ENCODE peak calls at places on chromosomes 1 and 21, in nine cellular contexts. I is A549, M is pancreas, D is WTC11, V is foreskin fibroblast, P is hepatocyte, C is Calu3, Z is GM12865, Y is endothelial cell of umbilical vein. B is an unnamed sample.

GRCh38 chr21:27158967-27159366 is 192.1 kb upstream of the ADAMTS5 start:
- DNase-seq in V (no peak), Z (no peak), P (no peak), D (no peak), I (no peak), C (no peak), M (no peak), Y (no peak), B (no peak)

GRCh38 chr1:76281306-76281705 is 206.8 kb downstream of the ST6GALNAC3 start:
- DNase-seq in Z (no peak), P (no peak), M (no peak), I (no peak), Y (no peak), C (no peak), D (no peak), V (no peak), B (no peak)

GRCh38 chr1:22613951-22614350 is 22.5 kb upstream of the C1QA start:
- DNase-seq in C (no peak), M (no peak), Y (no peak), I (no peak), V (no peak), P (no peak), D (no peak), Z (no peak), B (no peak)

GRCh38 chr1:36751525-36751924 is 268.8 kb upstream of the CSF3R start:
- DNase-seq in P (no peak), M (no peak), V (no peak), Y (no peak), I (peak), Z (no peak), D (no peak), C (no peak), B (no peak)

GRCh38 chr21:37765501-37765900 is 150.8 kb downstream of the KCNJ6 start:
- DNase-seq in M (no peak), P (no peak), Y (no peak), I (no peak), Z (no peak), D (no peak), C (no peak), V (no peak), B (no peak)

GRCh38 chr1:3978196-3978927 is 78.3 kb upstream of the C1orf174 start:
- DNase-seq in M (no peak), I (no peak), D (no peak), P (no peak), Y (no peak), V (no peak), Z (no peak), C (no peak), B (no peak)

GRCh38 chr1:11157867-11158266 is 31.3 kb upstream of the ANGPTL7 start:
- DNase-seq in V (peak), M (no peak), Y (no peak), I (no peak), P (no peak), Z (no peak), D (no peak), C (no peak), B (peak)

GRCh38 chr1:195733408-195733807 is 874.8 kb downstream of the KCNT2 start:
- DNase-seq in C (no peak), M (no peak), V (no peak), P (no peak), Y (no peak), D (no peak), I (no peak), Z (no peak), B (no peak)

GRCh38 chr1:243487036-243487648 is 231.3 kb downstream of the SDCCAG8 start:
- DNase-seq in C (no peak), M (no peak), Z (no peak), V (no peak), I (no peak), Y (no peak), D (no peak), P (no peak), B (no peak)

GRCh38 chr1:228336308-228337030 is 70.2 kb downstream of the TRIM11 start:
- DNase-seq in Y (no peak), V (no peak), I (no peak), M (peak), P (no peak), D (no peak), C (no peak), Z (no peak), B (peak)

GRCh38 chr1:6700853-6701436 is 671 bp downstream of the DNAJC11 start:
- DNase-seq in Y (no peak), P (no peak), V (no peak), M (no peak), I (no peak), Z (no peak), C (no peak), D (no peak), B (no peak)

GRCh38 chr1:201552941-201553341 is 14.0 kb downstream of the NAV1 start:
- DNase-seq in P (no peak), I (no peak), D (no peak), M (no peak), Z (no peak), V (peak), C (no peak), Y (no peak), B (no peak)

GRCh38 chr1:67862685-67863084 is 29.4 kb upstream of the GNG12 start:
- DNase-seq in Y (no peak), Z (no peak), C (no peak), P (no peak), D (no peak), M (no peak), I (no peak), V (no peak), B (no peak)

GRCh38 chr1:147585640-147586383 is 44.5 kb downstream of the BCL9 start:
- DNase-seq in Z (no peak), I (no peak), V (no peak), M (no peak), Y (no peak), D (no peak), C (no peak), P (peak), B (no peak)

GRCh38 chr1:168509204-168509603 is 34.6 kb downstream of the XCL2 start:
- DNase-seq in D (no peak), C (no peak), P (no peak), M (no peak), Y (no peak), V (no peak), Z (no peak), I (no peak), B (no peak)

GRCh38 chr1:178620584-178621475 is 104.2 kb upstream of the RALGPS2 start:
- DNase-seq in P (no peak), Y (no peak), V (no peak), Z (no peak), I (no peak), D (no peak), M (no peak), C (no peak), B (peak)

GRCh38 chr1:89069955-89070354 is 4.9 kb upstream of the GBP1 start:
- DNase-seq in D (no peak), P (no peak), C (no peak), V (no peak), Z (no peak), Y (no peak), I (no peak), M (no peak), B (no peak)

GRCh38 chr1:226736908-226737818 is 1.9 kb downstream of the ITPKB start:
- DNase-seq in P (peak), Y (peak), V (peak), Z (peak), D (peak), C (no peak), I (no peak), M (peak), B (peak)

GRCh38 chr1:114135806-114136205 is 17.9 kb downstream of the SYT6 start:
- DNase-seq in Y (no peak), V (no peak), Z (no peak), P (no peak), D (no peak), I (no peak), C (no peak), M (no peak), B (no peak)

GRCh38 chr1:33007190-33008050 is 29.3 kb downstream of the AK2 start:
- DNase-seq in C (peak), M (no peak), Y (peak), I (peak), Z (peak), V (peak), D (no peak), P (peak), B (no peak)

GRCh38 chr1:54934869-54935268 is 45.6 kb upstream of the TMEM61 start:
- DNase-seq in I (no peak), Y (peak), P (peak), Z (no peak), C (no peak), M (no peak), D (no peak), V (peak), B (no peak)

GRCh38 chr1:99580451-99580850 is 65.5 kb upstream of the PALMD start:
- DNase-seq in I (no peak), Y (peak), P (peak), V (no peak), M (no peak), D (no peak), C (no peak), Z (no peak), B (no peak)

GRCh38 chr1:20702416-20702815 is 15.4 kb downstream of the KIF17 start:
- DNase-seq in Z (no peak), D (no peak), C (peak), I (no peak), P (no peak), V (no peak), Y (no peak), M (no peak), B (no peak)

DNA sequence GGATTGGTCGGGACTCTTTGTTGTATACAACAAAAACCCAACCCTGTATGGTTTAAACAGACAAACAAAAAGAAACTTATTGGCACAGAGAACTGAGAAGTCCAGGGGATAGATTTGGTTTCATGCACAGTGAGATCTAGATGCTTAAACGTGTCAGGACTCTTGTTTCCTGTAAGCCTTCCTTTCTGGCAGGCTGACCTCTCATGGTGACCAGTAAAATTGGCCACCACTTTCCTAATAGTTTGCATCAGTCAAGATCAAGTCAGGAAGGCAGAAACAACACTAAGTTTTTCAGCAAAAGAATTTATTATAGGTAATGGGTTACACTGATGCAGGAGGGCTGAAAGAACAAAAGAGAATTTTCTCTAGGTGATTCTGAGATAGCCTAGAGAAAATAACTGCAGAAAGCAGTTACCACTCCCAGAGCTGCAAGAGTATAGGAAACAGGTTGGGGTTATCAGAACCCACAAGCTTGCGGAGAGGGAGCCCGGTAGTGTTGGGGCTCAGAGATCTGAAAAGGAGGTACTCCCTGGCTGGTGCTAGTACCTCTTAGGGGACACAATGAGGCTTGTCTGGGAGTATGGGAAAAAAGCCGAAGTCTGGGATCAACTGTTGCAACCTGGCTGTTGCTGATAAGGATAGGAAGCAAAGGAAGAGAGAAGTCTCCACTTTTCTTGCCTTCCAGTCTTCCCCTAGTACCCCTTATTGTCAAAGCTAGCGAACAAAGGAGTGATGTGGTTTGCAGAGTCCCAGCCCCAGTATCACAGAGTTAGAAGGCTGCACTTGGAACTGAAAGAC is 21.4 kb downstream of the CITED4 start:
- DNase-seq in V (no peak), D (no peak), Z (peak), M (no peak), Y (peak), I (no peak), C (no peak), P (no peak), B (no peak)
- TF ChIP-seq CTCF in V (no peak), D (no peak), Z (no peak), M (no peak), Y (no peak), I (no peak), C (no peak), P (no peak), B (no peak)

GRCh38 chr21:24045775-24046215 is 1561.5 kb downstream of the MRPL39 start:
- DNase-seq in D (peak), I (no peak), Y (peak), M (peak), Z (peak), P (peak), C (peak), V (no peak), B (peak)
- TF ChIP-seq CTCF in D (no peak), I (no peak), Y (peak), M (no peak), Z (peak), P (peak), C (no peak), V (no peak), B (peak)

DNA sequence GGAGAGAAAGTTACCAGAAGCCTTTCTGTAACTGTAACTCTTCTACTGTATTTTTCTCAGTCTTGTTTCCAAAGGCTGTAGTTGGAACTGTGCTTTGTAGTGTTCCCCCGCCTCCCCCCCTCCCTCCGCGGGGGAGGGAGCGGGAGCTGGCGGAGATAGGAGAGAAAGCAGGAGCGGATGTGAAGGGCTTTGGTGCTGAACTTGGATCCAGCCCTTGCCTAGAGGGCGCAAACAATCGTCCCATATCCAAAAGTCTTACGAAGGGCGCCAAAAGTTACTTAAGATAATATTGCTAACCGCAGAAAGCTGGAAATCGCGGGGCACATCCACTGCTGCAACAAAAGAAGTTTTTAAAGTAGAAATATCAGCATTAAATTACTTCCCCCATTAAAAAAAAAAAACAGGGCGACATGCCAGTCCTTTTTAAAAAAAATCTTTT is 2.4 kb upstream of the NFIA start:
- DNase-seq in I (no peak), Z (no peak), Y (peak), M (peak), P (peak), V (peak), D (peak), C (peak), B (peak)
- TF ChIP-seq CTCF in I (peak), Z (no peak), Y (no peak), M (no peak), P (peak), V (peak), D (no peak), C (peak), B (no peak)

GRCh38 chr1:224183591-224184312 is 712 bp downstream of the DEGS1 start:
- DNase-seq in C (peak), P (peak), Y (peak), M (peak), I (peak), D (peak), V (peak), Z (peak), B (peak)
- TF ChIP-seq CTCF in C (no peak), P (peak), Y (no peak), M (no peak), I (peak), D (no peak), V (no peak), Z (no peak), B (no peak)

GRCh38 chr1:180028864-180029263 is 74.3 kb downstream of the CEP350 start:
- DNase-seq in P (no peak), V (no peak), Z (no peak), I (no peak), Y (no peak), M (no peak), C (no peak), D (no peak), B (no peak)
- TF ChIP-seq CTCF in P (peak), V (no peak), Z (no peak), I (no peak), Y (no peak), M (no peak), C (no peak), D (no peak), B (no peak)

GRCh38 chr1:85475055-85475454 is 10.1 kb upstream of the DDAH1 start:
- DNase-seq in Y (no peak), M (no peak), P (no peak), I (no peak), C (no peak), V (no peak), D (no peak), Z (no peak), B (no peak)
- TF ChIP-seq CTCF in Y (no peak), M (no peak), P (no peak), I (no peak), C (no peak), V (no peak), D (no peak), Z (no peak), B (no peak)

GRCh38 chr1:203835476-203835875 is 25.9 kb upstream of the SNRPE start:
- DNase-seq in D (no peak), V (no peak), M (no peak), Z (no peak), I (no peak), C (no peak), Y (no peak), P (no peak), B (no peak)
- TF ChIP-seq CTCF in D (no peak), V (no peak), M (no peak), Z (no peak), I (no peak), C (no peak), Y (no peak), P (peak), B (no peak)

B was measured in right lobe of liver.